ENCODE peak calls at places on chromosomes 1 and 21, in five cellular contexts. T is IMR-90, L is neuronal stem cell, F is mesendoderm, I is H1. G is an unnamed sample. For H3K79me1, the result is how much of the 10 kb centered on the place peaks cover.

GRCh38 chr1:241817331-241817792 is 30.6 kb upstream of the EXO1 start:
- DNase-seq in T (peak), L (no peak), F (no peak), I (no peak), G (peak)

GRCh38 chr1:245764040-245764439 is 609.3 kb downstream of the KIF26B start:
- DNase-seq in T (no peak), L (no peak), F (peak), I (no peak), G (no peak)

GRCh38 chr1:94843846-94844245 is 23.7 kb downstream of the SLC44A3 start:
- DNase-seq in T (no peak), L (no peak), F (no peak), I (no peak), G (no peak)

GRCh38 chr1:95006681-95007080 is 66.1 kb downstream of the ALG14 start:
- DNase-seq in T (peak), L (no peak), F (no peak), I (no peak), G (no peak)

GRCh38 chr21:39263372-39263771 is 50.1 kb downstream of the BRWD1 start:
- DNase-seq in T (peak), L (no peak), F (no peak), I (no peak), G (peak)

GRCh38 chr1:215474940-215475339 is 92.2 kb upstream of the KCTD3 start:
- DNase-seq in T (no peak), L (no peak), F (no peak), I (no peak), G (no peak)

GRCh38 chr1:172398193-172398592 is 22.3 kb upstream of the C1orf105 start:
- DNase-seq in T (peak), L (no peak), F (no peak), I (no peak), G (peak)

GRCh38 chr1:211089536-211089935 is 44.4 kb downstream of the KCNH1 start:
- DNase-seq in T (no peak), L (no peak), F (no peak), I (no peak), G (no peak)

GRCh38 chr21:35222541-35222941 is 173.4 kb upstream of the RUNX1 start:
- DNase-seq in T (no peak), L (no peak), F (peak), I (no peak), G (no peak)

GRCh38 chr1:150696590-150696989 is 364 bp downstream of the GOLPH3L start:
- DNase-seq in T (no peak), L (no peak), F (peak), I (no peak), G (no peak)

GRCh38 chr1:958823-959729 is at the start of gene NOC2L:
- DNase-seq in T (peak), L (peak), F (peak), I (peak), G (peak)

GRCh38 chr21:39850333-39850732 is 16.9 kb upstream of the PCP4 start:
- DNase-seq in T (no peak), L (no peak), F (no peak), I (no peak), G (no peak)

GRCh38 chr1:74356493-74356892 is 121.3 kb downstream of the TNNI3K start:
- DNase-seq in T (peak), L (no peak), F (no peak), I (no peak), G (peak)

GRCh38 chr1:225529726-225530125 is 101.9 kb upstream of the LBR start:
- DNase-seq in T (no peak), L (no peak), F (no peak), I (no peak), G (no peak)

GRCh38 chr1:227685807-227686206 is 49.3 kb downstream of the JMJD4 start:
- DNase-seq in T (no peak), L (no peak), F (no peak), I (no peak), G (no peak)

GRCh38 chr1:16184557-16185303 is 27.7 kb downstream of the ARHGEF19 start:
- DNase-seq in T (no peak), L (no peak), F (peak), I (no peak), G (no peak)

GRCh38 chr1:18452550-18452949 is 28.2 kb upstream of the KLHDC7A start:
- DNase-seq in T (no peak), L (peak), F (peak), I (no peak), G (no peak)

GRCh38 chr1:26553942-26554682 is 24.6 kb downstream of the RPS6KA1 start:
- DNase-seq in T (no peak), L (no peak), F (no peak), I (no peak), G (no peak)

GRCh38 chr1:174244017-174244416 is 84.7 kb downstream of the RABGAP1L start:
- DNase-seq in T (no peak), L (no peak), F (no peak), I (no peak), G (no peak)

GRCh38 chr1:214352838-214353237 is 71.9 kb downstream of the SMYD2 start:
- DNase-seq in T (peak), L (no peak), F (no peak), I (no peak), G (no peak)

DNA sequence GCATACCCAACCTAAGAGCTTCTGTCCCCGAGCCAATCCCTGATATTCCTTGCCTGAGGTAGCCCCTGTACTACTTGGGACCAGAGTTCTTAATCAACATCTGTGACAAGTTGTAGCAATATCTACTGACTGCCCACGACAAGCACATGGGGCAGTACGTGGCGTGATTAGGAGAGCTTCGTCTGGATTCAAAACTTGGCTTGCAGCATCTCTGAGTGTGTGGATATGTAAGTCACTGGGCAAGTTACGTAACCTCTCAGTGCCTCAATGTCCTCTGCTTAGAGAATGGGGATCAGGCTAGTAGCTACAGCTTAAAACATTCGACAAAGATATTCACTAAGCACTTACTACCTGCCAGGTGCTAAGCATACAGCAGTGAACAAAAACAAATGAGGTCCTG is 5.0 kb downstream of the HSPG2 start:
- DNase-seq in T (peak), L (no peak), F (no peak), I (no peak), G (peak)
- H3K79me1 ChIP-seq in T (half or more), L (under half), F (under half), I (under half), G (under half)

GRCh38 chr1:46202975-46203737 is at the start of gene LURAP1:
- DNase-seq in T (peak), L (peak), F (peak), I (peak), G (peak)

GRCh38 chr1:46204406-46204742 is 1.2 kb downstream of the LURAP1 start:
- DNase-seq in T (no peak), L (no peak), F (no peak), I (no peak), G (no peak)

GRCh38 chr1:46205141-46205540 is 2.0 kb downstream of the LURAP1 start:
- DNase-seq in T (no peak), L (no peak), F (no peak), I (no peak), G (no peak)

GRCh38 chr1:46205794-46206193 is 2.7 kb downstream of the LURAP1 start:
- DNase-seq in T (no peak), L (no peak), F (no peak), I (no peak), G (no peak)

DNA sequence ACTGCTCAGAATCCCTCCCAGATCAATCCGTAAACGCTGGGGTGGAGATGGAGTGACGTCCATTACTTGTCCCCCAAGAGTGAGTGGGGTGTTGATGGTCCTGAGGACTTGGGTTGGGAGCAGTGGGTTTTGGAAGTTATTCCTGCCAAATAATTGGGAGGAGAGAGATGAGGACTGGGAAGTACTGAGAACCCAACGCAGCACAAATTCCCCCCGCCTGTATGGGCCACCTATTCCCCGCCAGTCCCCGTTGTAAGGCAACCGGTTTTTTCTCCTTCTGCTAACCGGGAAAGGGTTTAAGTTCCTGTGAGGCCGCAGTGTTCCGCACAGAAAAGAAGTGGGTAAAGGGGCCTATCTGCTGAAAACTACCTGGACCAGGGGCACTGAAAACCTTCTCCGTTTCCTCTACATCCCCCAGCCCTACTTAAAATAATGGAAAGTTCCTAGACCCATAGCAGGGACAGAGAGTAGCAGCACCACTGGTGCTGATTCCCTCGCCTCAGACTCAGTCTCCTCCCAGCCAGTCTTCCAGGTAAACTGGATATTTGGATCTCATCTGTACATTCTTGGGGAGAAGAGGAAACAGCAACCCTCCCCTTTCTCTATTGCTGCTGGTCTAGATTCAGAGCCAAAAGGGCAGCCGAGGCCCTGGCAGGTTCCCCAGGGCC is 738 bp downstream of the LURAP1 start:
- DNase-seq in T (no peak), L (no peak), F (no peak), I (no peak), G (no peak)
- H3K4me3 ChIP-seq in T (peak), L (peak), F (peak), I (peak), G (peak)

DNA sequence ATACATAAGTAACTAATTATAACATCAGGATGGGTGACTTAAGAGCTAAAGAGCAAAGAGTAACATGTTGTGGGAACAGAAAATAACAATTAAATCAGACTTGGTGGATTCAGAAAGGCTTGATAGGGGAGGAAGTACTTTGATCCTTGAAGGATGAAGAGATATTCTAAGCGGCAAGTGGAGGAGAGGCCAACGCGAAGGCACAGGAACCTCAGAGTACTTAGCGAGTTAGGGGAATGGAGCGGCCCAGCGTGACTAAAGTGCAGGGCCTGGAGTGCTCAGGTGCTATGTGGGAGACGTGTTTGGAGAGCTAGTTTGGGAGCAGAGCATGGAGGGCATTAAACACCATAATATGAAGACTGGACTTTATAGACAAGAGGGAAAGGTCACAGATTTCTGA is 64.3 kb downstream of the ADCY10 start:
- DNase-seq in T (no peak), L (no peak), F (no peak), I (no peak), G (no peak)
- H3K23ac ChIP-seq in T (no peak), L (no peak), F (no peak), I (no peak), G (no peak)

DNA sequence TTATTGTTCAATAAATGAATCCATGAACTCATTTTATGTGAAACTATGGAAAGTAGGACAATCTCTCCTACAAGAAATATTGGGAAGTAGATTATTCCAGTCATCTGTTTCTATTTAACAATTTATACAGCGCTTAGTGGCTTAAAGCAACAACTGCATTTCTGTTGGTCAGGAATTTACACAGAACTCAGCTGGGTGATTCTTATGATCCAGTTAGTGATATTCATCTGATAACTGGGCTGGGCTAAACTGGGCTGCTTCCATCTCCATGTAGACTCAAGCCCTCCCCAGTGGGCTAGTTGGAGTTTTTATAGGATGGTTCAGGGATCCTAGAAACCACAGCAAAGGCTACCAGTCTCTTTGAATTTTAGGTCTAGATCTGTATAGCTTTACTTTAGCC is 497.9 kb upstream of the NEGR1 start:
- DNase-seq in T (no peak), L (no peak), F (no peak), I (no peak), G (no peak)
- H3K79me1 ChIP-seq in T (under half), L (under half), F (under half), I (under half), G (under half)

DNA sequence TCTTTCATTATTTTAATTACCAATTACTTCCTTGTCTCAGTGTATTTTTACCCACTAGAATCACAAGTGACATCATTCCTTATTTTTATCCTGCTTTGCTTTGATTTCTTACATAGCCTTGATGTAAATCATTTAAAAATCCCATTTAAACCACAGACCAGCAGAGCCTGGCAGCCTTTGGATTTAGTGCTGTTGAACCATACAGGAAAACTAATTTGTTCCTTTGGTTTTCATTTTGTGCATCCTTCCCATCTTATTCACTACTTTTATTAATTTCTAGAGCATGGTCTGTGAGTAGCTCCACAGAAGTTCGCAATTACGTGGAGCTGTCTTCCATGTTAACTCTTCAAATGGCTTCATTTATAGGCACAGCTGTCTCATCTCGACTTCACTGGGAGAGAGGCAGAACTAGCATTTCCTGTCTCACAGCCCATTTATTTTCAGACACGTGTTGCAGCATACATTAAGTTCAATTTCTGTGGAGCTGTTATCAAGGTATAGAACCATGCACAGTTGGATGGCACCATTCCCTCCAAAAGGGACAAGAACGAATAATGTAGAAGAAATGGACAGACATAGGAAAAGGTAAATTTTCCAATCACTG is 235.3 kb downstream of the MRPL39 start:
- DNase-seq in T (no peak), L (no peak), F (no peak), I (no peak), G (no peak)
- H3K4me3 ChIP-seq in T (no peak), L (no peak), F (no peak), I (no peak), G (no peak)

GRCh38 chr1:39102537-39103320 is 76.6 kb downstream of the NDUFS5 start:
- DNase-seq in T (peak), L (peak), F (peak), I (peak), G (peak)

GRCh38 chr1:39104158-39105060 is 78.3 kb downstream of the NDUFS5 start:
- DNase-seq in T (no peak), L (no peak), F (peak), I (peak), G (peak)

GRCh38 chr1:39105841-39106765 is 80.0 kb downstream of the NDUFS5 start:
- DNase-seq in T (no peak), L (no peak), F (peak), I (peak), G (peak)

GRCh38 chr1:39105061-39105840 is 79.1 kb downstream of the NDUFS5 start:
- DNase-seq in T (peak), L (no peak), F (peak), I (peak), G (peak)

GRCh38 chr1:39103321-39104157 is 77.4 kb downstream of the NDUFS5 start:
- DNase-seq in T (peak), L (no peak), F (no peak), I (no peak), G (peak)
- H3K23ac ChIP-seq in T (peak), L (no peak), F (no peak), I (no peak), G (peak)

GRCh38 chr1:8338526-8339202 is 20.8 kb downstream of the SLC45A1 start:
- DNase-seq in T (no peak), L (no peak), F (no peak), I (no peak), G (no peak)
- H3K79me1 ChIP-seq in T (under half), L (under half), F (under half), I (under half), G (under half)

DNA sequence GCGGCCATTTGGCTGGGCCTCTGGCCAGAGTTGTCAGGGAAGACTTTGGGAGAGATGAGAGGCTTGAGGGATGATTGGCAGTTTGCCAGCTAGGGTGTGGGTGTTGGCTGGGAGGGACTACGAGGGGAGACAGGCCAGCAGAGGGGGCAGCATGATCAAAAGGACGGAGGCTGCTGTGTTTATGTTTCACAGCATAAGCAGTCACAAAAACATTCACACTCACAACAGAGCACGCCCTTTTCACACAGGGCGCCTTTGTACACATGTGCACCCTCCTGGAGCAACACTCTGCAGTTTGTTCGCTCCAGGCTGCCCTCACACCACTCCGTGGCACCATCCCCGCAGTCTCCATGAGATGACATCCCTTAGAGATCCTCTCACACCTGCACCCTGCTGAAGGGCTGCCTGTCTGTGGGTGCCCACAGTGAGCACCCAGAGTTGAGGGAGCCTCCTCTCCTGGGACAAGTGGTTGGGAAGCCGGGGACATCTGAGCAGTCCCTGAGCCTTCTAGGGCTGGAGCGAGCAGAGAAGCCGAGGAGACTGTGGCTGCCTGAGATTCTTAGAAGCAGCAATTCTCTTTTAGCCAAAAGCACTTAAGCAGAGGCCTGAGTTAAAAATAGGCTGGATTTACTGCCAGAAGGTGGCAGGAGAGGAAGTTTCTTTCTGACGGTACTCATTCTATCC is 15.4 kb downstream of the EFNA3 start:
- DNase-seq in T (peak), L (no peak), F (peak), I (peak), G (peak)
- H3K4me3 ChIP-seq in T (no peak), L (no peak), F (no peak), I (no peak), G (no peak)

DNA sequence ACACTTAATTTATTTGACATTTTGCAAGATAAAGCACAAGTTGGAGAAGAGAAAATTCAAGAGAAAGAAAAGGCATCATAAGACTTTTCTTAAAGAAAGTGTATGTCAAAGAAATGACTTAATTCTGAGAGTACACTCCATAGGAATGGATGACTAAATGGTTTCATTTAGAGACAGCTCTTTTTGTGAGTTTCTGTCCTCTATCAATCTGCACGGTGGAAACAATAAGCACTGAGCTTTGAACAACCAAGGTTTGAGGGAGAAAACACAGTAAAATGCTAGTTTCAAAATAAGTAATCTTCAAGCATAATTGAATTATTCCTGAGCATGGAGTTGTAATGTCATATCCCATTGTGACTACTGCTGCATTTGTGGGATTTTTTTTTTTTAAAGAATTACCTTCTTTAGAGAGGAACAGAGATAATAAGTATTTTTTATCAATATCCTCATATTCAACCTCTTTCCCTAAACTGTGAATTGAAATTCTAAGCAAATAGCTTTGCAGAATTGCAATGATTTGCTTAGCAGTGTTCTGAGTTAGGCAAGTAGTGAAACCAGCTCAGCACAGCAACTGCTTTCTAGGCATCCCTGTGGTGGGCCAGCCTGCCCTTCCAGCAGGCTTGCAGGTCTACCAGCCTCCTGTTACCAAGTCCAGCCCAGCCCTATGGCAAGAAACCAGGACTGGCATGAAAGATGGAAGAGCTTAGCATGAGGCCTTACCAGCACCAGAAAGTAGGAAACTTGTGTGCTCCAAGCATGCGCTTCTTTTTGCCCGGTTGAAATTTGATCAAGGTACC is 38.2 kb downstream of the KCNJ6 start:
- DNase-seq in T (no peak), L (no peak), F (no peak), I (no peak), G (no peak)
- H3K23ac ChIP-seq in T (no peak), L (no peak), F (no peak), I (no peak), G (no peak)

G was measured in mesenchymal stem cell.